ENCODE peak calls at places on chromosomes 5 and 9, in six cellular contexts. B is stimulated activated CD4-positive, alpha-beta T cell treated with anti-CD3 and anti-CD28 coated beads, Interleukin-1b, Interleukin-23, amount 100 ng/mL, for 1 hour; V is A172; P is frontal cortex; G is AML-193; J is transverse colon. D is an unnamed sample.
A peak's percentile ranks its signal among the peaks of the same experiment; 100 is the strongest.

GRCh38 chr9:95721132-95721531 is 154.4 kb upstream of the ERCC6L2 start:
- DNase-seq in V (no peak), G (no peak), P (no peak), J (peak; percentile 64), B (no peak), D (no peak)

GRCh38 chr5:172923539-172923938 is 35.7 kb upstream of the RPL26L1 start:
- DNase-seq in B (no peak), J (no peak), G (no peak), P (no peak), V (no peak), D (no peak)

GRCh38 chr9:76417394-76417793 is 23.2 kb upstream of the RFK start:
- DNase-seq in J (no peak), B (no peak), G (no peak), P (no peak), V (no peak), D (no peak)

GRCh38 chr5:149282966-149283332 is 11.3 kb downstream of the AFAP1L1 start:
- DNase-seq in G (no peak), J (no peak), V (no peak), B (no peak), P (no peak), D (no peak)

GRCh38 chr5:107247427-107247826 is 423.3 kb downstream of the EFNA5 start:
- DNase-seq in B (no peak), P (no peak), J (no peak), G (no peak), V (no peak), D (peak; percentile 6)

GRCh38 chr9:117718701-117719100 is 14.5 kb downstream of the TLR4 start:
- DNase-seq in G (no peak), V (peak; percentile 21), J (no peak), P (no peak), B (no peak), D (peak; percentile 73)

GRCh38 chr5:172840077-172840777 is 6.2 kb downstream of the ERGIC1 start:
- DNase-seq in P (no peak), G (no peak), J (no peak), V (no peak), B (no peak), D (peak; percentile 36)

GRCh38 chr5:177429248-177430045 is 3.0 kb downstream of the GRK6 start:
- DNase-seq in B (peak; percentile 73), J (peak; percentile 82), G (peak; percentile 97), P (no peak), V (no peak), D (no peak)

GRCh38 chr9:88991066-88992030 is at the start of gene S1PR3:
- DNase-seq in V (peak; percentile 25), B (peak; percentile 17), P (peak; percentile 78), J (peak; percentile 31), G (no peak), D (peak; percentile 71)

GRCh38 chr9:4902135-4902475 is 83.0 kb upstream of the JAK2 start:
- DNase-seq in J (no peak), V (no peak), G (no peak), B (no peak), P (no peak), D (no peak)

GRCh38 chr9:133979921-133980863 is 11.9 kb downstream of the VAV2 start:
- DNase-seq in B (no peak), P (no peak), G (no peak), V (no peak), J (no peak), D (no peak)

GRCh38 chr5:2373631-2374030 is 377.8 kb downstream of the IRX2 start:
- DNase-seq in G (no peak), B (no peak), V (no peak), J (no peak), P (no peak), D (no peak)

GRCh38 chr9:12604154-12604825 is 88.9 kb upstream of the TYRP1 start:
- DNase-seq in P (no peak), J (no peak), G (no peak), B (no peak), V (peak; percentile 91), D (peak; percentile 38)

D was measured in GM23248.